ENCODE peak calls at places on chromosomes 12 and 14, in six cellular contexts. C, I, T, K, E and B are unnamed samples.

GRCh38 chr14:63951429-63951828 is 98.6 kb downstream of the SYNE2 start:
- DNase-seq in C (no peak), I (no peak), T (no peak), K (no peak), E (no peak), B (no peak)

GRCh38 chr12:54215990-54216579 is 27.3 kb upstream of the SMUG1 start:
- DNase-seq in C (peak; percentile 28), I (peak; percentile 81), T (peak; percentile 61), K (peak; percentile 67), E (no peak), B (no peak)

GRCh38 chr12:56699020-56699661 is 11.1 kb upstream of the PTGES3 start:
- DNase-seq in C (no peak), I (peak; percentile 39), T (no peak), K (no peak), E (no peak), B (no peak)

GRCh38 chr14:65333926-65334687 is 78.4 kb upstream of the FUT8 start:
- DNase-seq in C (peak; percentile 19), I (no peak), T (no peak), K (no peak), E (peak; percentile 71), B (no peak)

GRCh38 chr12:89461649-89462612 is 62.7 kb downstream of the GALNT4 start:
- DNase-seq in C (no peak), I (peak; percentile 87), T (no peak), K (no peak), E (no peak), B (no peak)

GRCh38 chr12:115485503-115485902 is 792.0 kb downstream of the MED13L start:
- DNase-seq in C (no peak), I (no peak), T (no peak), K (no peak), E (no peak), B (no peak)

GRCh38 chr12:45336762-45337596 is 121.1 kb downstream of the ANO6 start:
- DNase-seq in C (no peak), I (no peak), T (no peak), K (no peak), E (no peak), B (no peak)

GRCh38 chr14:63663428-63664142 is 21.9 kb upstream of the WDR89 start:
- DNase-seq in C (no peak), I (peak; percentile 83), T (no peak), K (no peak), E (no peak), B (no peak)

GRCh38 chr12:97951239-97951638 is 488.6 kb downstream of the RMST start:
- DNase-seq in C (no peak), I (no peak), T (no peak), K (no peak), E (no peak), B (no peak)

GRCh38 chr12:121069206-121069605 is 30.2 kb upstream of the OASL start:
- DNase-seq in C (no peak), I (no peak), T (no peak), K (no peak), E (no peak), B (no peak)

GRCh38 chr14:53608369-53608768 is 348.3 kb downstream of the BMP4 start:
- DNase-seq in C (no peak), I (peak; percentile 59), T (no peak), K (no peak), E (no peak), B (peak; percentile 65)

GRCh38 chr12:4615667-4616066 is 33.2 kb downstream of the AKAP3 start:
- DNase-seq in C (no peak), I (no peak), T (no peak), K (no peak), E (no peak), B (no peak)

GRCh38 chr12:89309452-89309802 is 42.9 kb downstream of the DUSP6 start:
- DNase-seq in C (no peak), I (no peak), T (no peak), K (no peak), E (no peak), B (no peak)

GRCh38 chr12:65926119-65927004 is 102.1 kb downstream of the HMGA2 start:
- DNase-seq in C (no peak), I (no peak), T (no peak), K (no peak), E (no peak), B (no peak)

GRCh38 chr14:104634031-104634760 is 29.6 kb upstream of the TMEM179 start:
- DNase-seq in C (no peak), I (no peak), T (no peak), K (no peak), E (no peak), B (no peak)

GRCh38 chr12:34604631-34605509 is 582.6 kb downstream of the ALG10 start:
- DNase-seq in C (no peak), I (no peak), T (no peak), K (peak; percentile 46), E (no peak), B (no peak)

GRCh38 chr12:84738481-84738972 is 174.1 kb downstream of the SLC6A15 start:
- DNase-seq in C (no peak), I (no peak), T (no peak), K (no peak), E (no peak), B (peak; percentile 86)

GRCh38 chr12:102642199-102642598 is 161.8 kb upstream of the IGF1 start:
- DNase-seq in C (no peak), I (no peak), T (no peak), K (no peak), E (no peak), B (no peak)

GRCh38 chr12:27864521-27864920 is 84.5 kb upstream of the MANSC4 start:
- DNase-seq in C (no peak), I (no peak), T (no peak), K (no peak), E (no peak), B (no peak)

GRCh38 chr14:24351517-24351916 is 11.7 kb upstream of the RIPK3 start:
- DNase-seq in C (no peak), I (no peak), T (no peak), K (no peak), E (no peak), B (no peak)

GRCh38 chr14:28759056-28759657 is 7.4 kb upstream of the FOXG1 start:
- DNase-seq in C (no peak), I (no peak), T (no peak), K (no peak), E (no peak), B (no peak)

GRCh38 chr14:52333823-52334657 is 19.9 kb downstream of the PTGER2 start:
- DNase-seq in C (no peak), I (no peak), T (no peak), K (no peak), E (no peak), B (no peak)

GRCh38 chr12:24255920-24256635 is 306.6 kb upstream of the SOX5 start:
- DNase-seq in C (no peak), I (no peak), T (no peak), K (no peak), E (no peak), B (no peak)

GRCh38 chr12:55619352-55620138 is 17.1 kb upstream of the OR10P1 start:
- DNase-seq in C (peak; percentile 38), I (peak; percentile 95), T (no peak), K (no peak), E (no peak), B (peak; percentile 46)

GRCh38 chr14:104442107-104442551 is 137.4 kb upstream of the C14orf180 start:
- DNase-seq in C (no peak), I (no peak), T (no peak), K (peak; percentile 57), E (no peak), B (no peak)

GRCh38 chr12:108519558-108519957 is 4.5 kb downstream of the FICD start:
- DNase-seq in C (no peak), I (no peak), T (no peak), K (no peak), E (no peak), B (no peak)

GRCh38 chr14:54451178-54451601 is 10.0 kb upstream of the CNIH1 start:
- DNase-seq in C (no peak), I (no peak), T (no peak), K (no peak), E (no peak), B (no peak)

DNA sequence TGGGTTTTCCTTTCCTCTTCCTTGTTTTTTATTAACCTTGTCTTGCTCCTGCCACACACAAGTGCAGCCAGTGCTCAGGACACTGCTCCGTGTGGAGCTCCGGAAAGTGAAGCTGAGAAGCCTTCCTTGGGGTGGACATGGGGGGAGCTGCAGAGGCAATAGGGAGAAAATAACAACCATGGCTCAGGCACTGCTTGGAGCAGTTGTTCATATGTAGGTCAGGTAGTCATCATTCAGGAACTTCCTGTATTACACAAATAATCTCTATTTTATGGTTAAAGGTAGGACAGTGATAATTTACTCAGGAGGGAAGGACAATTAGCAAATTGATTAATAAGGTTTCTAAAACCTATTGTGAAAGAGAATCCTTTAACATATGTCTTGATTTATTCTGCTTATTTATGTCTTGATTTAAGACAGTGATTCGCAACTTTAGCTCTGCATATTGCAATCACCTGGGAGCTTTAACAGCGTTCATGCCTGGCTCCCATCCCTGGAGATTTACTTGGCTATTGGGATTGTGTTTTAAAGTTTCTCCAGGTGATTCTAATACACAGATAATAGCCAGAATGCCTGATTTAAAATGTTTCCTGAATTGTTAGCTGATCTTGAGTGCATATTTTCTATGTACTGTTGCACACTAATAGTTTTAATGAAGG is 92.1 kb downstream of the ETV6 start:
- DNase-seq in C (no peak), I (no peak), T (no peak), K (no peak), E (no peak), B (no peak)
- H3K4me1 ChIP-seq in C (peaks cover 32% of the 10 kb centered on the region), I (no peaks in the 10 kb centered on the region), T (peaks cover 9% of the 10 kb centered on the region), K (peaks cover 19% of the 10 kb centered on the region), E (peaks cover 17% of the 10 kb centered on the region), B (peaks cover 47% of the 10 kb centered on the region)

GRCh38 chr12:53048033-53048779 is 1.7 kb upstream of the TNS2 start:
- DNase-seq in C (peak; percentile 82), I (no peak), T (peak; percentile 81), K (peak; percentile 89), E (peak; percentile 93), B (no peak)
- H3K4me1 ChIP-seq in C (peaks cover 83% of the 10 kb centered on the region), I (peaks cover 21% of the 10 kb centered on the region), T (peaks cover 40% of the 10 kb centered on the region), K (peaks cover 54% of the 10 kb centered on the region), E (peaks cover 53% of the 10 kb centered on the region), B (peaks cover 43% of the 10 kb centered on the region)

DNA sequence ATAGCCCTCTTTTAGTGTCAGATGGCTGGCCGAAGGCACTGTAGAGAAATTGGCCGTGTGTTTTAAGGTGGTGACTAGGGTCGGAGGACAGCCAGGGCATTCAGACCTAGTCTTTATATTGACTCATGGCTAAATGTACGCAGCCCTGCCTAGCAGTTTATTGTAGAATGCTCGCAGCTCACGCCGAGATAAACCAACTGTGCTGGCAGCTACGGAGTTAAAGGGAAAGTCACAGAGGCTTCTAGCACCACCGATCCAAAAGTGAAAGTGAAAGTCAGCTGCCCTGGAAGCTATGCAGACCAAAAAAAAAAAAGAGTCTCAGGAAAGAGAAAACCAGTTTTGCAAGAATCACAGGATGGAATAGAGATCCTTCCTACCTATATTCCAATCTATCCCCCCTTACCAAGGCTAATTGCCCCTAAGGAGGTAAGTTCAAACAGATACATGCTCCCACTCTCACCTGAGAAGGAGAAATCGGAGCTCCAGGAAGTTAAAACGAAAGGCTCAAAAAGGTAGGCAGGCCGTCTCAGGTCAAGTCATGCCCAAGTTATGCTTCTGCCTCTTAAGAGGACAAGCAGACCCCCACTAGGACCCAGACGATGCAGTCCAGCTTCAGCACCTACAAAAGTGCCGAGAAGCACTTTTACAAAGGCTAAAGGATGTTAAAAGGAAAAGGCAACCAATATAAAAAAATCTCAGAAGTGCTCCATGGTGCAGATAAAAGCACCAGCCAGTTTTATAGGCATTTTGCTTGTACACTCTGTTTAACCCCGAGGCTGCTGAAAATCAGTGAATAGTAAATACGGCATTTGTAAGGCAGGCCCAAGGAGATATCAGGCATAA is 24.8 kb downstream of the KLRK1 start:
- DNase-seq in C (peak; percentile 64), I (peak; percentile 84), T (peak; percentile 66), K (no peak), E (peak; percentile 57), B (no peak)
- H3K4me1 ChIP-seq in C (peaks cover 13% of the 10 kb centered on the region), I (peaks cover 19% of the 10 kb centered on the region), T (peaks cover 18% of the 10 kb centered on the region), K (peaks cover 22% of the 10 kb centered on the region), E (peaks cover 23% of the 10 kb centered on the region), B (peaks cover 48% of the 10 kb centered on the region)

GRCh38 chr14:101813833-101814232 is 52.3 kb downstream of the PPP2R5C start:
- DNase-seq in C (no peak), I (peak; percentile 72), T (no peak), K (no peak), E (no peak), B (no peak)
- H3K4me1 ChIP-seq in C (peaks cover 62% of the 10 kb centered on the region), I (peaks cover 74% of the 10 kb centered on the region), T (peaks cover 8% of the 10 kb centered on the region), K (peaks cover 43% of the 10 kb centered on the region), E (peaks cover 53% of the 10 kb centered on the region), B (peaks cover 32% of the 10 kb centered on the region)